ENCODE peak calls at places on chromosomes 16 and 17, in four cellular contexts. X, L, Q and V are unnamed samples.

GRCh38 chr17:74163836-74164235 is 39.6 kb upstream of the RPL38 start:
- DNase-seq in Q (no peak), L (no peak), X (no peak), V (no peak)

GRCh38 chr16:29849505-29849904 is 13.5 kb downstream of the CDIPT start:
- DNase-seq in L (no peak), Q (peak), X (no peak), V (no peak)

GRCh38 chr17:82440991-82441627 is 9.4 kb downstream of the CYBC1 start:
- DNase-seq in L (no peak), X (no peak), Q (no peak), V (no peak)

GRCh38 chr17:75950850-75951554 is 10.2 kb upstream of the FBF1 start:
- DNase-seq in Q (no peak), L (no peak), X (no peak), V (no peak)

GRCh38 chr17:30554839-30555751 is 77.9 kb downstream of the GOSR1 start:
- DNase-seq in Q (peak), L (no peak), X (no peak), V (no peak)

GRCh38 chr17:55054429-55054828 is 85.9 kb downstream of the STXBP4 start:
- DNase-seq in X (no peak), L (no peak), Q (no peak), V (no peak)

GRCh38 chr17:17216776-17217175 is 10.6 kb upstream of the PLD6 start:
- DNase-seq in Q (no peak), X (no peak), L (no peak), V (no peak)

GRCh38 chr16:68889508-68890150 is 46.3 kb downstream of the TANGO6 start:
- DNase-seq in Q (no peak), L (no peak), X (no peak), V (no peak)

GRCh38 chr17:64028874-64029464 is 8.5 kb upstream of the ICAM2 start:
- DNase-seq in L (peak), Q (peak), X (peak), V (no peak)

GRCh38 chr17:28747801-28748750 is 4.3 kb downstream of the TRAF4 start:
- DNase-seq in Q (no peak), L (no peak), X (no peak), V (no peak)

GRCh38 chr16:81405702-81406113 is 38.9 kb upstream of the CMIP start:
- DNase-seq in L (no peak), Q (no peak), X (peak), V (no peak)

GRCh38 chr17:47423406-47424295 is 99.9 kb downstream of the EFCAB13 start:
- DNase-seq in L (peak), X (no peak), Q (peak), V (no peak)

GRCh38 chr16:15976929-15977637 is 27.7 kb downstream of the ABCC1 start:
- DNase-seq in X (peak), L (no peak), Q (no peak), V (no peak)

GRCh38 chr17:67157732-67158639 is 87.0 kb downstream of the HELZ start:
- DNase-seq in X (no peak), Q (peak), L (peak), V (peak)

GRCh38 chr17:42518046-42518754 is 17.8 kb upstream of the NAGLU start:
- DNase-seq in X (peak), L (no peak), Q (no peak), V (no peak)

GRCh38 chr16:368388-369158 is 1.8 kb downstream of the MRPL28 start:
- DNase-seq in X (no peak), L (no peak), Q (no peak), V (no peak)

GRCh38 chr17:9346296-9346926 is 229.2 kb downstream of the STX8 start:
- DNase-seq in X (peak), Q (no peak), L (no peak), V (no peak)

GRCh38 chr17:3843935-3844516 is 2.0 kb downstream of the NCBP3 start:
- DNase-seq in X (no peak), L (peak), Q (peak), V (no peak)

GRCh38 chr17:68821860-68822693 is 133.1 kb downstream of the ABCA8 start:
- DNase-seq in Q (no peak), L (no peak), X (peak), V (no peak)

GRCh38 chr17:31327534-31328526 is 6.4 kb upstream of the EVI2A start:
- DNase-seq in Q (no peak), X (peak), L (no peak), V (no peak)

GRCh38 chr16:46929378-46930332 is 43.8 kb downstream of the DNAJA2 start:
- DNase-seq in Q (peak), L (peak), X (peak), V (no peak)

GRCh38 chr17:61904094-61904710 is 23.6 kb downstream of the INTS2 start:
- DNase-seq in Q (no peak), L (peak), X (no peak), V (peak)

GRCh38 chr17:40490289-40490853 is 11.1 kb downstream of the TNS4 start:
- DNase-seq in L (no peak), Q (peak), X (peak), V (no peak)

GRCh38 chr17:49633250-49633649 is 44.6 kb downstream of the SPOP start:
- DNase-seq in L (no peak), X (no peak), Q (no peak), V (no peak)

GRCh38 chr17:40582328-40582901 is 17.1 kb upstream of the CCR7 start:
- DNase-seq in L (no peak), Q (no peak), X (no peak), V (peak)

GRCh38 chr16:56944954-56945839 is 13.3 kb downstream of the HERPUD1 start:
- DNase-seq in Q (no peak), X (no peak), L (no peak), V (peak)

GRCh38 chr17:80649200-80649644 is 104.6 kb downstream of the RPTOR start:
- DNase-seq in L (no peak), Q (no peak), X (no peak), V (no peak)